ENCODE peak calls at places on chromosomes 7 and 10, in six cellular contexts. P is SK-N-SH, O is spleen, V is endothelial cell of umbilical vein, X is GM23338, J is HCT116. B is an unnamed sample.

GRCh38 chr7:46444266-46444665 is 523.2 kb upstream of the IGFBP3 start:
- DNase-seq in P (no peak), O (no peak), V (no peak), X (no peak), J (peak; percentile 1), B (no peak)

GRCh38 chr10:99630991-99631390 is 10.8 kb upstream of the SLC25A28 start:
- DNase-seq in P (no peak), O (no peak), V (peak; percentile 24), X (no peak), J (no peak), B (no peak)

GRCh38 chr10:112208292-112208691 is 24.7 kb upstream of the GPAM start:
- DNase-seq in P (no peak), O (no peak), V (no peak), X (no peak), J (no peak), B (no peak)

GRCh38 chr10:68155615-68156205 is 46.4 kb downstream of the MYPN start:
- DNase-seq in P (no peak), O (no peak), V (no peak), X (no peak), J (no peak), B (no peak)

GRCh38 chr7:153530441-153530840 is 521.8 kb upstream of the DPP6 start:
- DNase-seq in P (no peak), O (no peak), V (no peak), X (no peak), J (no peak), B (no peak)

GRCh38 chr7:72336382-72336886 is 75.7 kb downstream of the CALN1 start:
- DNase-seq in P (peak; percentile 30), O (no peak), V (no peak), X (peak; percentile 75), J (no peak), B (no peak)

GRCh38 chr7:158581440-158582088 is 6.1 kb downstream of the PTPRN2 start:
- DNase-seq in P (no peak), O (no peak), V (no peak), X (no peak), J (no peak), B (peak; percentile 76)

GRCh38 chr7:147567043-147567442 is 1023.5 kb upstream of the C7orf33 start:
- DNase-seq in P (no peak), O (no peak), V (no peak), X (no peak), J (no peak), B (no peak)

GRCh38 chr7:93119191-93119905 is 1.6 kb upstream of the SAMD9 start:
- DNase-seq in P (no peak), O (no peak), V (no peak), X (no peak), J (no peak), B (no peak)

GRCh38 chr7:1752771-1753562 is 82.9 kb downstream of the ELFN1 start:
- DNase-seq in P (no peak), O (peak; percentile 54), V (no peak), X (no peak), J (no peak), B (no peak)

GRCh38 chr10:18659784-18660561 is 742 bp downstream of the ARL5B start:
- DNase-seq in P (peak; percentile 27), O (no peak), V (no peak), X (peak; percentile 85), J (no peak), B (peak; percentile 53)

GRCh38 chr7:34138483-34138882 is 233.1 kb downstream of the BMPER start:
- DNase-seq in P (no peak), O (no peak), V (no peak), X (peak; percentile 27), J (no peak), B (no peak)

GRCh38 chr7:56206420-56206819 is 90.2 kb upstream of the NUPR2 start:
- DNase-seq in P (no peak), O (no peak), V (no peak), X (no peak), J (no peak), B (no peak)

GRCh38 chr7:124688991-124689390 is 76.6 kb downstream of the GPR37 start:
- DNase-seq in P (no peak), O (no peak), V (no peak), X (no peak), J (no peak), B (no peak)

DNA sequence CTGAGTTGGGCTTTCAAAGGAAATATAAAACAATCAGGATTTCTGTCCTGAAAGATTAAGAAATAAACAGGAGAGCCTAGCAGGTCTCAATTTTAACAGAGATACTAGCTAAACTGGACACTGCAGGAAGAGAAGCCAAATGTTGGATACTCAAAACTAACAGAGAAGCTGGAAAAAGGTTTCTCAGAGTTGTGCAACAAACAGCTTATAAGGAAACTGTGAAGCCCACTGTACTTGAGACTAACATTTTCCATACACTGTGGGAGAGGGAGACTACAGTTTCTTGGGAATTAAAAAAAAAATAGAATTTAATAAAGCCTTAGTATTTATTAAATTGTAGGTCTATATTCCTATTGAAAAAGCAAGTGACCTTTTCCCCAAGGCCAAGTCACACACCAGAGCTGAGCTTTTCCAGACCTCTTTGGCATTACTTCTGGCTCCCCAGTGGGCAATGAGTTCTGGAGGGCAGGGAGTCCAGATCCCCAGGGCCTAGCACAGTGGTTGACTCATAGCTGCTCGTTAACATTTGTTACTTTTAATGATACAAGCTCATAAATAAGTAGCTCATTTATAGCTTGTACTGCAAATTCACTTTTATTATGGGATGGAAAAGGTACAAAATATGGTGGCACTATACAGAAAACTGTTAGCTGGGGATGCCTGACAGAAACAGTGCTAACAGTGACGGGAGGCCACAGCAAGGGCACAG is 68.3 kb downstream of the MINDY3 start:
- DNase-seq in P (no peak), O (no peak), V (peak; percentile 41), X (no peak), J (no peak), B (no peak)
- TF ChIP-seq POLR2AphosphoS5 in P (no peak), O (no peak), V (no peak), X (no peak), J (no peak), B (no peak)

GRCh38 chr7:44518761-44519160 is 22.4 kb downstream of the NPC1L1 start:
- DNase-seq in P (no peak), O (no peak), V (no peak), X (no peak), J (no peak), B (no peak)

GRCh38 chr7:44517175-44517574 is 24.0 kb downstream of the NPC1L1 start:
- DNase-seq in P (no peak), O (no peak), V (no peak), X (no peak), J (no peak), B (no peak)

GRCh38 chr7:44511863-44512468 is 21.5 kb upstream of the NUDCD3 start:
- DNase-seq in P (no peak), O (no peak), V (no peak), X (no peak), J (no peak), B (no peak)

GRCh38 chr7:44512736-44513135 is 22.3 kb upstream of the NUDCD3 start:
- DNase-seq in P (no peak), O (no peak), V (no peak), X (no peak), J (no peak), B (no peak)

DNA sequence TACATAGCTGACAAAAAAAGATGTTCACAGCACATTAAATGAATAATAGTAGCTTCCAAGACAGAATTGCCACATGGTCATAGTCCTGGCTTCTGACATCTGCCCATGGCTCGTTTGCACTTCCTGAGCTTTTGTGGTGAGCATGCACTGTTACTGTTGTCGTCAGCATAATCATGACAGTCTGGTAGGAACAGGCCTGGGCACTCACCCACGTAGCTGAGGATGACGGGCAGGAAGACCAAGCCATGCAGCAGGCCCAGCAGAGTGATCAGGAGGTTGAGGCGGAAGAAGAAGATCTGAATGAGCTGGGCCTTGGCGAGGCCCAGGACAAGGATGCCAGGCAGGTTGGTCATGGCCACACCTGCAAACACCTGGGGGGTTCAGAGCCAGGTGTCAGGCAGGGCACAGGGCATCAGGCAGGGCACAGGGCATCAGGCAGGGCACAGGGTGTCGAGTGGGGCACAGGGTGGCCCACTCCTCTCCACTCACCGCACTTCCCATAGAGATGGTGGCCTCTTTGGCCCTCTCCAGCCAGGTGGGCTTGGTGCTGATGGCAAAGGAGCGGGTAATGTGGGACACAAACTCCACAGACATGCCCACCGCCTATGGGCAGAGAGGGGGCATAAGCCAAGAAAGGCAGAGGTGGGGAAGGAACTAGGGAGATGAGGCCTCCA is 25.3 kb upstream of the NUDCD3 start:
- DNase-seq in P (no peak), O (no peak), V (no peak), X (no peak), J (no peak), B (no peak)
- TF ChIP-seq POLR2AphosphoS5 in P (no peak), O (no peak), V (no peak), X (no peak), J (no peak), B (no peak)

GRCh38 chr7:27172823-27173411 is 1.2 kb downstream of the HOXA10 start:
- DNase-seq in P (peak; percentile 66), O (peak; percentile 76), V (peak; percentile 64), X (peak; percentile 48), J (no peak), B (peak; percentile 20)
- TF ChIP-seq POLR2AphosphoS5 in P (no peak), O (peak; percentile 50), V (no peak), X (no peak), J (peak; percentile 6), B (no peak)

DNA sequence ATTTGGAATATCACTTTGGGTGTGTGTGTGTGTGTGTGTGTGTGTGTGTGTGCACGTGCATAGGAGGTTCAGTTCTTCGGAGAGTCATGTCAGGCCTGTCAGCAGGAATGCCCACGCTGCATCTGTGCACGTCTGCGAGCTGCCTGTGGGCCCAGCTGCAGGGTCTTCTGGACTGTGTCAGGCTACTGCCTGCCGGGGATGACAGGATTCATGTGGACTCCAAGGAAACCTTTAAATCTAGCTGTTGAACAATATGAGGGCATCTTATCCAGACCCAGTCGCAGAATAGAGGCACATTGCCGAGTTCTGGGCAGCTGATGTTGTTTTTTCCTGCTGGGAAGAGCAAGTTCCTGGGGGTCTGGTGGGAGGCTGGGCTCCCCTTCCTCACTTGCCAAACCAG is 19.0 kb downstream of the AQP1 start:
- DNase-seq in P (peak; percentile 83), O (no peak), V (no peak), X (no peak), J (no peak), B (peak; percentile 17)
- TF ChIP-seq POLR2AphosphoS5 in P (no peak), O (no peak), V (no peak), X (no peak), J (no peak), B (no peak)

GRCh38 chr10:58577394-58577793 is 64.7 kb downstream of the BICC1 start:
- DNase-seq in P (no peak), O (no peak), V (no peak), X (no peak), J (no peak), B (no peak)
- TF ChIP-seq POLR2AphosphoS5 in P (no peak), O (no peak), V (no peak), X (no peak), J (no peak), B (no peak)

GRCh38 chr7:29457565-29457971 is 106.1 kb upstream of the PRR15 start:
- DNase-seq in P (no peak), O (no peak), V (no peak), X (no peak), J (no peak), B (no peak)
- TF ChIP-seq POLR2AphosphoS5 in P (no peak), O (no peak), V (no peak), X (no peak), J (no peak), B (no peak)

DNA sequence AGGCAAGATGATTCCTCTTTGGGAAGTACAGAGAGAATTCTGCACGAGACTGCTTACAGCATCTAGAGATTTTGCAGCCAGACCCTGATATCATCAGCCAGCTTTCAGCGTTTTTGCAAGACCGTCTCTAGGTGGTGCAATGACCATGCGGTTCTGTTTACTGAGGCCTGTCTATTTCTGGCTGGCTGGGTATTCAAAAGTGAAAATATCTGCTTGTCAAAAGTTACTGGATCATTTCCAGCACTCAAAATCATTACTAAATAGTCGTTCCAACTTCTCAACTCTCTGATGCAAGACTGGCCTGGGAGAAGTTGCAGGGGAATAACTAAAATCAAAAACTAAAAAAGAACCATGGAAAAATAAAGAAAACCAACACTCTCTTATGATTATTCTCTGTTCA is 240.1 kb downstream of the ELMO1 start:
- DNase-seq in P (peak; percentile 73), O (no peak), V (peak; percentile 73), X (peak; percentile 41), J (peak; percentile 43), B (peak; percentile 40)
- TF ChIP-seq POLR2AphosphoS5 in P (no peak), O (no peak), V (no peak), X (no peak), J (no peak), B (peak; percentile 63)

B was measured in stomach.